ENCODE peak calls at places on chromosomes 1 and 21, in nine cellular contexts. T is renal cortical epithelial cell; Z is HT1080; A is Daoy; N is fibroblast of the aortic adventitia; X is stimulated activated CD4-positive, alpha-beta T cell treated with anti-CD3 and anti-CD28 coated beads, Interleukin-12 subunit alpha, Interleukin-12 subunit beta, amount 100 ng/mL, for 4 hours; L is activated CD4-positive, alpha-beta memory T cell treated with anti-CD3 and anti-CD28 coated beads for 36 hours; F is MM.1S; P is T-helper 2 cell. G is an unnamed sample.

GRCh38 chr1:202374077-202374476 is 25.6 kb downstream of the PPP1R12B start:
- DNase-seq in T (no peak), Z (no peak), A (no peak), N (no peak), X (no peak), L (no peak), F (no peak), P (no peak), G (no peak)

GRCh38 chr1:237851209-237851845 is 39.4 kb downstream of the ZP4 start:
- DNase-seq in T (peak; percentile 49), Z (peak; percentile 32), A (peak; percentile 66), N (peak; percentile 31), X (no peak), L (peak; percentile 35), F (peak; percentile 59), P (no peak), G (peak; percentile 63)

GRCh38 chr1:172390620-172391491 is 29.6 kb upstream of the C1orf105 start:
- DNase-seq in T (peak; percentile 86), Z (no peak), A (peak; percentile 44), N (peak; percentile 59), X (no peak), L (no peak), F (peak; percentile 25), P (no peak), G (peak; percentile 35)

GRCh38 chr1:217363319-217363718 is 267.6 kb downstream of the GPATCH2 start:
- DNase-seq in T (peak; percentile 53), Z (peak; percentile 40), A (peak; percentile 5), N (no peak), X (no peak), L (no peak), F (no peak), P (no peak), G (no peak)

GRCh38 chr1:199269241-199269640 is 630.4 kb downstream of the PTPRC start:
- DNase-seq in T (no peak), Z (no peak), A (no peak), N (peak; percentile 77), X (no peak), L (no peak), F (no peak), P (no peak), G (no peak)

GRCh38 chr21:29181799-29182470 is 51.5 kb downstream of the MAP3K7CL start:
- DNase-seq in T (peak; percentile 94), Z (peak; percentile 83), A (peak; percentile 85), N (peak; percentile 93), X (no peak), L (no peak), F (peak; percentile 30), P (no peak), G (no peak)

GRCh38 chr1:183416850-183417690 is 1.1 kb downstream of the NMNAT2 start:
- DNase-seq in T (peak; percentile 22), Z (no peak), A (peak; percentile 82), N (peak; percentile 60), X (peak; percentile 18), L (peak; percentile 64), F (no peak), P (no peak), G (no peak)

GRCh38 chr1:207440634-207441033 is 13.5 kb upstream of the CR2 start:
- DNase-seq in T (no peak), Z (no peak), A (no peak), N (no peak), X (no peak), L (no peak), F (no peak), P (no peak), G (no peak)

GRCh38 chr1:22363403-22364325 is 88.0 kb upstream of the ZBTB40 start:
- DNase-seq in T (no peak), Z (no peak), A (no peak), N (no peak), X (no peak), L (no peak), F (no peak), P (no peak), G (no peak)

GRCh38 chr1:10916991-10917390 is 95.5 kb upstream of the TARDBP start:
- DNase-seq in T (no peak), Z (no peak), A (no peak), N (no peak), X (no peak), L (no peak), F (no peak), P (no peak), G (no peak)

GRCh38 chr1:30976143-30976542 is 67.6 kb upstream of the SDC3 start:
- DNase-seq in T (peak; percentile 86), Z (no peak), A (no peak), N (peak; percentile 80), X (no peak), L (no peak), F (no peak), P (no peak), G (peak; percentile 34)

GRCh38 chr1:47031059-47031458 is 7.6 kb downstream of the CYP4X1 start:
- DNase-seq in T (peak; percentile 93), Z (peak; percentile 62), A (peak; percentile 84), N (peak; percentile 65), X (no peak), L (no peak), F (no peak), P (no peak), G (no peak)

GRCh38 chr1:90114521-90115141 is 119.7 kb downstream of the ZNF326 start:
- DNase-seq in T (peak; percentile 67), Z (peak; percentile 35), A (peak; percentile 41), N (peak; percentile 72), X (no peak), L (no peak), F (peak; percentile 62), P (no peak), G (peak; percentile 67)

GRCh38 chr1:113793878-113794834 is 18.1 kb downstream of the RSBN1 start:
- DNase-seq in T (peak; percentile 96), Z (no peak), A (no peak), N (no peak), X (no peak), L (no peak), F (no peak), P (no peak), G (no peak)

GRCh38 chr1:10338047-10338446 is 60.8 kb upstream of the PGD start:
- DNase-seq in T (peak; percentile 31), Z (peak; percentile 41), A (peak; percentile 49), N (peak; percentile 61), X (peak; percentile 30), L (peak; percentile 65), F (peak; percentile 29), P (peak; percentile 4), G (peak; percentile 80)

GRCh38 chr1:35029756-35030155 is 2.0 kb downstream of the ZMYM6 start:
- DNase-seq in T (no peak), Z (no peak), A (no peak), N (peak; percentile 26), X (no peak), L (no peak), F (no peak), P (no peak), G (no peak)

GRCh38 chr1:17568014-17568413 is 28.5 kb downstream of the ARHGEF10L start:
- DNase-seq in T (no peak), Z (no peak), A (no peak), N (no peak), X (no peak), L (no peak), F (no peak), P (no peak), G (no peak)

GRCh38 chr1:77489910-77490309 is 192.5 kb downstream of the ZZZ3 start:
- DNase-seq in T (peak; percentile 83), Z (no peak), A (no peak), N (no peak), X (no peak), L (no peak), F (no peak), P (no peak), G (no peak)

GRCh38 chr1:42756956-42757891 is 9.6 kb downstream of the P3H1 start:
- DNase-seq in T (peak; percentile 74), Z (peak; percentile 56), A (peak; percentile 51), N (peak; percentile 73), X (no peak), L (no peak), F (peak; percentile 67), P (no peak), G (peak; percentile 78)

GRCh38 chr21:39518055-39518844 is 66.5 kb downstream of the SH3BGR start:
- DNase-seq in T (peak; percentile 52), Z (peak; percentile 52), A (peak; percentile 73), N (peak; percentile 50), X (peak; percentile 27), L (peak; percentile 37), F (peak; percentile 92), P (peak; percentile 13), G (peak; percentile 81)

GRCh38 chr1:180680558-180681144 is 48.8 kb downstream of the XPR1 start:
- DNase-seq in T (peak; percentile 15), Z (peak; percentile 77), A (peak; percentile 12), N (peak; percentile 21), X (no peak), L (no peak), F (no peak), P (no peak), G (no peak)

GRCh38 chr21:37207441-37208009 is 59.6 kb downstream of the VPS26C start:
- DNase-seq in T (peak; percentile 41), Z (peak; percentile 21), A (no peak), N (peak; percentile 31), X (no peak), L (peak; percentile 26), F (peak; percentile 53), P (no peak), G (no peak)

GRCh38 chr1:218312509-218312908 is 27.4 kb downstream of the RRP15 start:
- DNase-seq in T (no peak), Z (peak; percentile 15), A (no peak), N (no peak), X (no peak), L (no peak), F (no peak), P (no peak), G (no peak)

GRCh38 chr1:35605882-35606182 is 32.7 kb downstream of the TFAP2E start:
- DNase-seq in T (peak; percentile 6), Z (peak; percentile 48), A (no peak), N (no peak), X (no peak), L (no peak), F (no peak), P (no peak), G (no peak)

GRCh38 chr1:89900323-89900722 is 79.5 kb downstream of the LRRC8D start:
- DNase-seq in T (no peak), Z (no peak), A (no peak), N (no peak), X (no peak), L (no peak), F (no peak), P (no peak), G (no peak)

GRCh38 chr1:214280386-214281029 is 451 bp upstream of the SMYD2 start:
- DNase-seq in T (peak; percentile 64), Z (peak; percentile 27), A (peak; percentile 55), N (peak; percentile 29), X (no peak), L (peak; percentile 33), F (no peak), P (no peak), G (peak; percentile 55)

GRCh38 chr1:172697463-172698100 is 38.7 kb downstream of the FASLG start:
- DNase-seq in T (no peak), Z (no peak), A (no peak), N (no peak), X (no peak), L (peak; percentile 35), F (no peak), P (peak; percentile 58), G (peak; percentile 16)

GRCh38 chr21:33360281-33360680 is 35.5 kb downstream of the IFNAR1 start:
- DNase-seq in T (no peak), Z (peak; percentile 54), A (no peak), N (peak; percentile 83), X (no peak), L (no peak), F (no peak), P (no peak), G (no peak)

GRCh38 chr1:153032677-153033308 is 1.8 kb downstream of the SPRR1B start:
- DNase-seq in T (peak; percentile 78), Z (peak; percentile 90), A (peak; percentile 82), N (peak; percentile 43), X (no peak), L (peak; percentile 12), F (peak; percentile 18), P (no peak), G (peak; percentile 41)

GRCh38 chr1:1161683-1162079 is 12.0 kb upstream of the TTLL10 start:
- DNase-seq in T (no peak), Z (no peak), A (no peak), N (no peak), X (no peak), L (no peak), F (no peak), P (no peak), G (no peak)

GRCh38 chr1:49190138-49190537 is 413.4 kb upstream of the BEND5 start:
- DNase-seq in T (no peak), Z (no peak), A (no peak), N (no peak), X (no peak), L (no peak), F (no peak), P (no peak), G (no peak)

G was measured in NAMALWA.